ENCODE peak calls at places on chromosomes 11 and 22, in nine cellular contexts. G is hypothalamus; W is BE2C; F is progenitor cell of endocrine pancreas; M is T-helper 2 cell; V is heart right ventricle; J is NCI-H1105; Q is CD8-positive, alpha-beta T cell; C is M059J. E is an unnamed sample.

GRCh38 chr22:42662114-42663021 is 13.2 kb upstream of the CYB5R3 start:
- DNase-seq in W (peak), Q (peak), J (no peak), G (peak), M (peak), V (peak), C (peak), F (peak), E (peak)

GRCh38 chr11:6576471-6577373 is 26.7 kb downstream of the RRP8 start:
- DNase-seq in F (no peak), Q (no peak), C (peak), J (peak), V (peak), W (peak), M (no peak), G (peak), E (peak)

GRCh38 chr11:134261626-134262488 is 8.5 kb downstream of the ACAD8 start:
- DNase-seq in Q (no peak), C (peak), M (no peak), J (peak), F (no peak), G (no peak), V (no peak), W (peak), E (peak)

GRCh38 chr11:96335389-96335788 is 7.6 kb downstream of the MAML2 start:
- DNase-seq in W (no peak), C (no peak), J (no peak), G (no peak), M (no peak), V (no peak), F (no peak), Q (no peak), E (no peak)

GRCh38 chr11:47051217-47051616 is 114.7 kb downstream of the CSTPP1 start:
- DNase-seq in C (peak), F (no peak), V (no peak), W (no peak), M (no peak), G (no peak), J (no peak), Q (no peak), E (no peak)

GRCh38 chr11:80297808-80298460 is 857.1 kb upstream of the TENM4 start:
- DNase-seq in F (no peak), W (no peak), C (peak), J (no peak), Q (no peak), V (no peak), G (no peak), M (no peak), E (no peak)

GRCh38 chr11:6604081-6604626 is 580 bp downstream of the ILK start:
- DNase-seq in J (no peak), F (no peak), W (peak), V (peak), G (peak), C (peak), Q (peak), M (peak), E (peak)

GRCh38 chr11:82733444-82734119 is at the start of gene FAM181B:
- DNase-seq in Q (peak), F (peak), V (peak), W (peak), M (no peak), C (peak), G (peak), J (peak), E (peak)

GRCh38 chr11:10506013-10506370 is 35.0 kb downstream of the RNF141 start:
- DNase-seq in V (no peak), C (peak), M (no peak), F (no peak), W (no peak), J (peak), Q (no peak), G (no peak), E (no peak)

GRCh38 chr11:10751581-10751940 is 515 bp downstream of the CTR9 start:
- DNase-seq in V (no peak), J (no peak), G (no peak), F (no peak), C (peak), M (no peak), W (no peak), Q (no peak), E (peak)

GRCh38 chr11:124946735-124947141 is 7.3 kb upstream of the CCDC15 start:
- DNase-seq in J (no peak), F (no peak), C (peak), G (peak), W (no peak), V (no peak), Q (no peak), M (no peak), E (peak)

GRCh38 chr11:35548925-35549561 is 23.6 kb upstream of the PAMR1 start:
- DNase-seq in Q (no peak), M (no peak), C (no peak), W (no peak), J (no peak), G (no peak), F (no peak), V (no peak), E (no peak)

GRCh38 chr11:29263971-29264682 is 752.7 kb downstream of the KCNA4 start:
- DNase-seq in Q (no peak), W (no peak), J (no peak), M (no peak), F (no peak), C (peak), V (no peak), G (no peak), E (no peak)